ENCODE peak calls at places on chromosomes 12 and 14, in four cellular contexts. J is NCI-H510A treated with DMSO at 0.1 percent for 48 hours, M is D341Med, N is NCI-H1694 treated with DMSO at 0.1 percent for 48 hours. F is an unnamed sample.

GRCh38 chr12:98894412-98895085 is 249.5 kb downstream of the APAF1 start:
- DNase-seq in J (no peak), N (peak), M (peak), F (peak)

GRCh38 chr12:98741615-98742265 is 96.7 kb downstream of the APAF1 start:
- DNase-seq in J (peak), N (no peak), M (no peak), F (peak)

GRCh38 chr14:87998414-87998813 is 5.4 kb upstream of the GALC start:
- DNase-seq in M (no peak), N (no peak), J (no peak), F (no peak)

GRCh38 chr14:28245216-28245615 is 521.4 kb upstream of the FOXG1 start:
- DNase-seq in M (no peak), J (no peak), N (no peak), F (no peak)

GRCh38 chr12:69000069-69000468 is 67.1 kb upstream of the CPM start:
- DNase-seq in M (no peak), N (no peak), J (no peak), F (no peak)

GRCh38 chr14:67514203-67514607 is 18.9 kb upstream of the PLEKHH1 start:
- DNase-seq in J (no peak), M (no peak), N (peak), F (peak)

GRCh38 chr12:120093592-120094355 is 22.8 kb downstream of the RAB35 start:
- DNase-seq in M (no peak), N (no peak), J (peak), F (peak)

GRCh38 chr14:74955229-74955999 is at the start of gene PGF:
- DNase-seq in J (peak), M (peak), N (no peak), F (peak)

GRCh38 chr14:26775765-26776577 is 178.1 kb upstream of the NOVA1 start:
- DNase-seq in M (no peak), J (no peak), N (no peak), F (peak)

GRCh38 chr12:23376238-23376637 is 573.2 kb downstream of the SOX5 start:
- DNase-seq in N (no peak), M (no peak), J (no peak), F (no peak)

GRCh38 chr12:41944241-41944640 is 200.4 kb downstream of the GXYLT1 start:
- DNase-seq in J (no peak), M (no peak), N (no peak), F (no peak)

GRCh38 chr14:32588448-32589320 is 259.6 kb downstream of the AKAP6 start:
- DNase-seq in N (peak), J (no peak), M (peak), F (no peak)

GRCh38 chr14:104499784-104500496 is 79.6 kb upstream of the C14orf180 start:
- DNase-seq in N (no peak), M (peak), J (no peak), F (no peak)

GRCh38 chr14:68109132-68109531 is 289.6 kb downstream of the RAD51B start:
- DNase-seq in M (no peak), N (no peak), J (no peak), F (no peak)

GRCh38 chr12:79451988-79452387 is 238.8 kb downstream of the PAWR start:
- DNase-seq in M (no peak), J (no peak), N (peak), F (peak)

GRCh38 chr12:98328467-98328866 is 186.9 kb upstream of the TMPO start:
- DNase-seq in J (no peak), M (no peak), N (no peak), F (no peak)

GRCh38 chr14:74599201-74599809 is 12.7 kb downstream of the LTBP2 start:
- DNase-seq in J (no peak), M (no peak), N (no peak), F (no peak)

GRCh38 chr14:105974902-105975301 is 448.5 kb downstream of the TMEM121 start:
- DNase-seq in J (no peak), N (peak), M (no peak), F (no peak)

GRCh38 chr14:31911160-31911559 is 165.9 kb upstream of the ARHGAP5 start:
- DNase-seq in M (no peak), N (no peak), J (no peak), F (no peak)

GRCh38 chr14:80212025-80212402 is 710 bp upstream of the DIO2 start:
- DNase-seq in M (no peak), N (no peak), J (no peak), F (peak)

GRCh38 chr14:94412671-94413638 is 24.6 kb upstream of the SERPINA1 start:
- DNase-seq in M (no peak), N (no peak), J (no peak), F (no peak)